ENCODE peak calls at places on chromosome 18, in seven cellular contexts. D is memory B cell; Y is astrocyte of the spinal cord; Q is stimulated activated CD4-positive, alpha-beta T cell treated with anti-CD3 and anti-CD28 coated beads, Interleukin-4, amount 100 ng/mL, for 48 hours; I is activated CD8-positive, alpha-beta T cell treated with anti-CD3 and anti-CD28 coated beads for 36 hours; M is GM23338; C is activated T-helper 1 cell treated with Interleukin-2 at 50 U/mL for 16 hours. V is an unnamed sample.
A peak's percentile ranks its signal among the peaks of the same experiment; 100 is the strongest.

GRCh38 chr18:58269931-58270330 is 225.9 kb downstream of the NEDD4L start:
- DNase-seq in I (no peak), Y (no peak), C (no peak), D (no peak), Q (no peak), M (no peak), V (no peak)

GRCh38 chr18:72652990-72653593 is 109.0 kb upstream of the CBLN2 start:
- DNase-seq in C (no peak), D (peak; percentile 6), M (peak; percentile 80), I (peak; percentile 67), Y (peak; percentile 23), Q (peak; percentile 27), V (peak; percentile 85)

GRCh38 chr18:39596891-39597290 is 2031.3 kb upstream of the CELF4 start:
- DNase-seq in D (no peak), Y (no peak), C (no peak), I (no peak), Q (no peak), M (no peak), V (no peak)

GRCh38 chr18:45621068-45621511 is 5.8 kb downstream of the SLC14A2 start:
- DNase-seq in D (peak; percentile 43), M (peak; percentile 76), Q (peak; percentile 22), Y (peak; percentile 52), C (peak; percentile 3), I (peak; percentile 46), V (peak; percentile 56)

GRCh38 chr18:11591957-11592356 is 17.4 kb upstream of the SLC35G4 start:
- DNase-seq in C (no peak), Y (no peak), I (no peak), D (no peak), Q (no peak), M (peak; percentile 64), V (no peak)

GRCh38 chr18:79988925-79989361 is 580 bp upstream of the TXNL4A start:
- DNase-seq in Q (no peak), Y (peak; percentile 60), M (peak; percentile 62), C (no peak), I (no peak), D (no peak), V (peak; percentile 64)

GRCh38 chr18:9482790-9483189 is 7.5 kb downstream of the RALBP1 start:
- DNase-seq in I (no peak), Q (no peak), D (no peak), Y (no peak), M (no peak), C (no peak), V (no peak)

GRCh38 chr18:8507881-8508280 is 101.4 kb upstream of the RAB12 start:
- DNase-seq in I (no peak), M (no peak), D (no peak), Y (no peak), C (no peak), Q (no peak), V (no peak)

GRCh38 chr18:48409591-48410094 is 460 bp upstream of the ZBTB7C start:
- DNase-seq in Q (no peak), M (peak; percentile 49), I (peak; percentile 18), D (no peak), C (no peak), Y (no peak), V (peak; percentile 75)

GRCh38 chr18:58858591-58859468 is 5.8 kb upstream of the ZNF532 start:
- DNase-seq in C (no peak), D (no peak), I (no peak), Y (no peak), M (no peak), Q (no peak), V (no peak)

GRCh38 chr18:62524443-62525200 is 1.8 kb downstream of the ZCCHC2 start:
- DNase-seq in Q (peak; percentile 44), D (peak; percentile 44), C (peak; percentile 50), Y (peak; percentile 60), M (peak; percentile 75), I (peak; percentile 59), V (peak; percentile 71)

GRCh38 chr18:23226386-23226785 is 91.1 kb downstream of the CABLES1 start:
- DNase-seq in Y (peak; percentile 52), Q (no peak), C (no peak), M (no peak), D (no peak), I (no peak), V (no peak)

GRCh38 chr18:23565916-23566547 is 20.3 kb downstream of the NPC1 start:
- DNase-seq in C (no peak), D (no peak), M (no peak), Y (no peak), Q (no peak), I (no peak), V (no peak)

GRCh38 chr18:49691177-49691608 is 122.1 kb downstream of the ACAA2 start:
- DNase-seq in D (no peak), I (no peak), Y (peak; percentile 90), C (no peak), Q (no peak), M (no peak), V (no peak)

V was measured in testis.